ENCODE peak calls at places on chromosome 20, in seven cellular contexts. One of them, this sample, is unnamed.

GRCh38 chr20:5696011-5696559 is 54.1 kb upstream of the SHLD1 start:
- DNase-seq in tibial artery: peak; percentile 65
- DNase-seq in kidney: no peak
- DNase-seq in fibroblast of lung: peak; percentile 99
- DNase-seq in IMR-90: peak; percentile 99
- DNase-seq in endodermal cell: no peak
- DNase-seq in left ventricle myocardium inferior: no peak
- DNase-seq in this sample: no peak

GRCh38 chr20:17611540-17612286 is 41.8 kb downstream of the DSTN start:
- DNase-seq in IMR-90: no peak
- DNase-seq in left ventricle myocardium inferior: no peak
- DNase-seq in tibial artery: no peak
- DNase-seq in kidney: peak; percentile 81
- DNase-seq in fibroblast of lung: peak; percentile 18
- DNase-seq in endodermal cell: peak; percentile 61
- DNase-seq in this sample: peak; percentile 30

GRCh38 chr20:60132827-60133549 is 174.8 kb downstream of the CDH26 start:
- DNase-seq in fibroblast of lung: no peak
- DNase-seq in left ventricle myocardium inferior: no peak
- DNase-seq in endodermal cell: no peak
- DNase-seq in IMR-90: no peak
- DNase-seq in kidney: no peak
- DNase-seq in tibial artery: no peak
- DNase-seq in this sample: no peak

GRCh38 chr20:38926934-38927616 is 858 bp downstream of the FAM83D start:
- DNase-seq in kidney: no peak
- DNase-seq in left ventricle myocardium inferior: no peak
- DNase-seq in fibroblast of lung: peak; percentile 50
- DNase-seq in tibial artery: no peak
- DNase-seq in endodermal cell: no peak
- DNase-seq in IMR-90: peak; percentile 36
- DNase-seq in this sample: no peak

GRCh38 chr20:60203451-60203850 is 245.2 kb downstream of the CDH26 start:
- DNase-seq in tibial artery: no peak
- DNase-seq in IMR-90: no peak
- DNase-seq in left ventricle myocardium inferior: no peak
- DNase-seq in endodermal cell: no peak
- DNase-seq in kidney: no peak
- DNase-seq in fibroblast of lung: no peak
- DNase-seq in this sample: no peak

GRCh38 chr20:41095110-41095969 is 42.0 kb upstream of the PLCG1 start:
- DNase-seq in tibial artery: no peak
- DNase-seq in left ventricle myocardium inferior: peak; percentile 43
- DNase-seq in kidney: peak; percentile 81
- DNase-seq in IMR-90: peak; percentile 67
- DNase-seq in endodermal cell: peak; percentile 64
- DNase-seq in fibroblast of lung: peak; percentile 77
- DNase-seq in this sample: peak; percentile 63

GRCh38 chr20:37992802-37993538 is 40.3 kb downstream of the TTI1 start:
- DNase-seq in IMR-90: peak; percentile 78
- DNase-seq in endodermal cell: no peak
- DNase-seq in fibroblast of lung: peak; percentile 87
- DNase-seq in tibial artery: no peak
- DNase-seq in left ventricle myocardium inferior: peak; percentile 39
- DNase-seq in kidney: no peak
- DNase-seq in this sample: peak; percentile 15

GRCh38 chr20:56940466-56940865 is 311.4 kb downstream of the TFAP2C start:
- DNase-seq in left ventricle myocardium inferior: no peak
- DNase-seq in endodermal cell: no peak
- DNase-seq in kidney: no peak
- DNase-seq in fibroblast of lung: no peak
- DNase-seq in IMR-90: no peak
- DNase-seq in tibial artery: no peak
- DNase-seq in this sample: no peak

GRCh38 chr20:22402990-22403859 is 181.1 kb downstream of the FOXA2 start:
- DNase-seq in endodermal cell: peak; percentile 71
- DNase-seq in tibial artery: no peak
- DNase-seq in kidney: no peak
- DNase-seq in fibroblast of lung: no peak
- DNase-seq in IMR-90: no peak
- DNase-seq in left ventricle myocardium inferior: no peak
- DNase-seq in this sample: no peak

GRCh38 chr20:36573798-36574277 is 441 bp downstream of the TGIF2 start:
- DNase-seq in tibial artery: no peak
- DNase-seq in kidney: peak; percentile 86
- DNase-seq in endodermal cell: no peak
- DNase-seq in fibroblast of lung: no peak
- DNase-seq in IMR-90: no peak
- DNase-seq in left ventricle myocardium inferior: peak; percentile 43
- DNase-seq in this sample: peak; percentile 55

GRCh38 chr20:58069796-58070663 is 158.4 kb downstream of the ANKRD60 start:
- DNase-seq in endodermal cell: peak; percentile 24
- DNase-seq in left ventricle myocardium inferior: no peak
- DNase-seq in fibroblast of lung: no peak
- DNase-seq in IMR-90: no peak
- DNase-seq in kidney: no peak
- DNase-seq in tibial artery: peak; percentile 24
- DNase-seq in this sample: no peak

GRCh38 chr20:62900692-62901584 is 25.4 kb downstream of the DIDO1 start:
- DNase-seq in endodermal cell: peak; percentile 77
- DNase-seq in tibial artery: no peak
- DNase-seq in fibroblast of lung: no peak
- DNase-seq in left ventricle myocardium inferior: no peak
- DNase-seq in IMR-90: no peak
- DNase-seq in kidney: no peak
- DNase-seq in this sample: peak; percentile 55

GRCh38 chr20:539848-540247 is 3.7 kb downstream of the CSNK2A1 start:
- DNase-seq in fibroblast of lung: peak; percentile 41
- DNase-seq in kidney: no peak
- DNase-seq in left ventricle myocardium inferior: no peak
- DNase-seq in IMR-90: peak; percentile 49
- DNase-seq in endodermal cell: no peak
- DNase-seq in tibial artery: no peak
- DNase-seq in this sample: no peak

GRCh38 chr20:53161473-53161872 is 189.3 kb downstream of the TSHZ2 start:
- DNase-seq in endodermal cell: no peak
- DNase-seq in tibial artery: no peak
- DNase-seq in left ventricle myocardium inferior: no peak
- DNase-seq in kidney: no peak
- DNase-seq in fibroblast of lung: no peak
- DNase-seq in IMR-90: no peak
- DNase-seq in this sample: no peak

GRCh38 chr20:53159144-53159543 is 187.0 kb downstream of the TSHZ2 start:
- DNase-seq in IMR-90: no peak
- DNase-seq in endodermal cell: no peak
- DNase-seq in tibial artery: no peak
- DNase-seq in kidney: no peak
- DNase-seq in fibroblast of lung: peak; percentile 7
- DNase-seq in left ventricle myocardium inferior: no peak
- DNase-seq in this sample: no peak

GRCh38 chr20:53162251-53162835 is 190.2 kb downstream of the TSHZ2 start:
- DNase-seq in left ventricle myocardium inferior: peak; percentile 29
- DNase-seq in fibroblast of lung: peak; percentile 75
- DNase-seq in endodermal cell: peak; percentile 87
- DNase-seq in kidney: peak; percentile 73
- DNase-seq in tibial artery: no peak
- DNase-seq in IMR-90: peak; percentile 47
- DNase-seq in this sample: no peak

GRCh38 chr20:53163486-53163885 is 191.3 kb downstream of the TSHZ2 start:
- DNase-seq in tibial artery: no peak
- DNase-seq in fibroblast of lung: peak; percentile 39
- DNase-seq in kidney: no peak
- DNase-seq in endodermal cell: no peak
- DNase-seq in left ventricle myocardium inferior: no peak
- DNase-seq in IMR-90: peak; percentile 10
- DNase-seq in this sample: no peak

DNA sequence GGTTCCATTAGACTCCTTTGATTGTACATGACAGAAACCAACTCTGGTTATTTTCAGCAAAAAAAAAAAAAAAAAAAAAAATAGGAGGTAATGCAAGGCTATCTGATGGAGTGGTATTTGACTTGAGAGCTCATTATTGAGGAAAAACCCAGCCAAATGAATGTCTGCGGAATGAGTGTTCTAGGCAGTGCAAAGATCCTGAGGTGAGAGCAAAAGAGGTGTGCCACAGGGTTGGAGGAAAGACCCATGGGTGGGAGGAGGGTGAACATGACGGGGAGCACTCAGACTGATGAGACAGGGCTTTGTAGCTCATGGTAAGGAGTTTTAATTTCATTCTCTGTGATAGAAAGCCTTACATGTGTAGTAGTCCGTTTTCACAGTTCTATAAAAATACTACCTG is 188.9 kb downstream of the TSHZ2 start:
- DNase-seq in endodermal cell: no peak
- DNase-seq in kidney: no peak
- DNase-seq in fibroblast of lung: no peak
- DNase-seq in tibial artery: no peak
- DNase-seq in IMR-90: no peak
- DNase-seq in left ventricle myocardium inferior: no peak
- DNase-seq in this sample: no peak
- H3K27ac ChIP-seq in endodermal cell: no peak overlapping the region
- H3K27ac ChIP-seq in kidney: no peak overlapping the region
- H3K27ac ChIP-seq in fibroblast of lung: no peak overlapping the region
- H3K27ac ChIP-seq in tibial artery: no peak overlapping the region
- H3K27ac ChIP-seq in IMR-90: no peak overlapping the region
- H3K27ac ChIP-seq in left ventricle myocardium inferior: no peak overlapping the region
- H3K27ac ChIP-seq in this sample: no peak overlapping the region

GRCh38 chr20:8213270-8213669 is 81.2 kb downstream of the PLCB1 start:
- DNase-seq in tibial artery: no peak
- DNase-seq in left ventricle myocardium inferior: no peak
- DNase-seq in fibroblast of lung: no peak
- DNase-seq in IMR-90: no peak
- DNase-seq in kidney: no peak
- DNase-seq in endodermal cell: no peak
- DNase-seq in this sample: no peak

GRCh38 chr20:8212286-8212685 is 80.2 kb downstream of the PLCB1 start:
- DNase-seq in left ventricle myocardium inferior: no peak
- DNase-seq in fibroblast of lung: peak; percentile 45
- DNase-seq in kidney: no peak
- DNase-seq in IMR-90: peak; percentile 64
- DNase-seq in endodermal cell: no peak
- DNase-seq in tibial artery: no peak
- DNase-seq in this sample: no peak

GRCh38 chr20:8215516-8215915 is 83.5 kb downstream of the PLCB1 start:
- DNase-seq in endodermal cell: no peak
- DNase-seq in fibroblast of lung: peak; percentile 82
- DNase-seq in IMR-90: peak; percentile 83
- DNase-seq in left ventricle myocardium inferior: no peak
- DNase-seq in tibial artery: no peak
- DNase-seq in kidney: no peak
- DNase-seq in this sample: no peak

GRCh38 chr20:8216375-8217200 is 84.5 kb downstream of the PLCB1 start:
- DNase-seq in kidney: no peak
- DNase-seq in endodermal cell: no peak
- DNase-seq in fibroblast of lung: no peak
- DNase-seq in left ventricle myocardium inferior: no peak
- DNase-seq in tibial artery: no peak
- DNase-seq in IMR-90: no peak
- DNase-seq in this sample: no peak

DNA sequence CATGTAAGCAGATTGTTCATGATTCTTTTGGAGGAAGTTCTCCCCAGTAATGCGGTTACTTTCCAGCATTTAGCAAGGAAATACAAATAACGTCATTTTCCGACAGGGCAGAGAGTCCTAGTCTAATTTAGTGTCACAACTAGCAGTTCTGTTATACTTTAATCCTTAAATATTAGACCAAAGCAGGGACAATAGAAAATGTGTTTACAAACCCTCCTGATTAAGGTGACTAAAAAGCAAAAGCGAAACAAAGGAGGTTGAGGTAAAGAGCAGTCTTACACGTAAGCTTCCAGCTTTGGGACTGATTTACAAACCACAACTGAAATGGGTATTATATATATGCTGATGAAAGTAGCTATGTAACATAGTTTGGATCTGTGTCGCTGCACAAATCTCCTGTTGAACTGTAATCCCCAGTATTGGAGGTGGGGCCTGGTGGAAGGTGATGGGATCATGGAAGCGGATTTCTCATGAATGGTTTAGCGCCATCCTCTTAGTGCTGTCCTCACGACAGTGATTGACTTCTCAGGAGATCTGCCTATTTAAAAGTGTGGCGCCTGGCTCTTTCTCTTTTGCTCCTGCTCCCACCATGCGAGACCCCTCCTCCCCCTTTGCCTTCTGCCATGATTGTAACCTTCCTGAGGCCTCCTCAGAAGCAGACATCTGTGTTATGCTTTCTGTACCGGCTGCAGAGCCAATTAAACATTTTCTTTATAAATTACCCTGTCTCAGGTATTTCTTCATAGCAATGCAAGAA is 81.9 kb downstream of the PLCB1 start:
- DNase-seq in IMR-90: no peak
- DNase-seq in left ventricle myocardium inferior: no peak
- DNase-seq in kidney: no peak
- DNase-seq in fibroblast of lung: no peak
- DNase-seq in endodermal cell: no peak
- DNase-seq in tibial artery: no peak
- DNase-seq in this sample: peak; percentile 20
- H3K27ac ChIP-seq in IMR-90: no peak overlapping the region
- H3K27ac ChIP-seq in left ventricle myocardium inferior: peak overlapping the region; percentile 76
- H3K27ac ChIP-seq in kidney: peak overlapping the region; percentile 37
- H3K27ac ChIP-seq in fibroblast of lung: no peak overlapping the region
- H3K27ac ChIP-seq in endodermal cell: no peak overlapping the region
- H3K27ac ChIP-seq in tibial artery: no peak overlapping the region
- H3K27ac ChIP-seq in this sample: peak overlapping the region; percentile 12

GRCh38 chr20:32485126-32485769 is 99.9 kb downstream of the NOL4L start:
- DNase-seq in fibroblast of lung: peak; percentile 87
- DNase-seq in tibial artery: peak; percentile 82
- DNase-seq in left ventricle myocardium inferior: peak; percentile 77
- DNase-seq in IMR-90: peak; percentile 83
- DNase-seq in endodermal cell: peak; percentile 87
- DNase-seq in kidney: peak; percentile 85
- DNase-seq in this sample: peak; percentile 93
- H3K27ac ChIP-seq in fibroblast of lung: peak overlapping the region; percentile 4
- H3K27ac ChIP-seq in tibial artery: peak overlapping the region; percentile 38
- H3K27ac ChIP-seq in left ventricle myocardium inferior: peak overlapping the region; percentile 88
- H3K27ac ChIP-seq in IMR-90: peak overlapping the region; percentile 64
- H3K27ac ChIP-seq in endodermal cell: peak overlapping the region; percentile 96
- H3K27ac ChIP-seq in kidney: peak overlapping the region; percentile 12
- H3K27ac ChIP-seq in this sample: peak overlapping the region; percentile 67

DNA sequence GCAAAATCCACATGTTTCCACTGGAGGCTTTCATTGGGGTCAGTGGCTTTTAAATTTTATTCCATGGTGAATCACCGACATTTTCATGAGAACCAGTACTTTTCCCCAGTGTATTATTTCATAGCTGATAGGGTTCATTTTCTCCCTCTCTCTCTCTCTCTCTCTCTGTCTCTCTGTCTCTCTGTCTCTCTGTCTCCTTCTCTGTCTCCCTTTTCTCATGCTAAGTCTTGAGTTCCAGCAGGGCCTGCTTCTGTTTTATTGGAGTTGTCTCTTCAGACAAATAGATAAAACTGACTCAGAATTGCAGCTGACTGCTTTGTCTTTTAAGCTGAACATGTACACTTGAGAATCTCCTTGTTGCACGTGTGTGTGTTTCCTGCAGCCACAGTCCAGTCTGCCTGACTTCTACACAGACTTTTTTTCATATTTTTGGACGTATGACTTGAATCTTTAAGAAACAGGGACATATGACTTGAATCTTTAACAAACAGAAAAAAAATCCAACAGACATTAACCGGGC is 71.6 kb downstream of the JAG1 start:
- DNase-seq in IMR-90: no peak
- DNase-seq in fibroblast of lung: peak; percentile 44
- DNase-seq in endodermal cell: no peak
- DNase-seq in tibial artery: no peak
- DNase-seq in kidney: no peak
- DNase-seq in left ventricle myocardium inferior: no peak
- DNase-seq in this sample: no peak
- H3K27ac ChIP-seq in IMR-90: no peak overlapping the region
- H3K27ac ChIP-seq in fibroblast of lung: no peak overlapping the region
- H3K27ac ChIP-seq in endodermal cell: no peak overlapping the region
- H3K27ac ChIP-seq in tibial artery: peak overlapping the region; percentile 88
- H3K27ac ChIP-seq in kidney: no peak overlapping the region
- H3K27ac ChIP-seq in left ventricle myocardium inferior: peak overlapping the region; percentile 80
- H3K27ac ChIP-seq in this sample: no peak overlapping the region

GRCh38 chr20:33518071-33518470 is 28.2 kb downstream of the CBFA2T2 start:
- DNase-seq in kidney: no peak
- DNase-seq in endodermal cell: no peak
- DNase-seq in tibial artery: no peak
- DNase-seq in left ventricle myocardium inferior: no peak
- DNase-seq in IMR-90: peak; percentile 75
- DNase-seq in fibroblast of lung: peak; percentile 47
- DNase-seq in this sample: no peak
- H3K27ac ChIP-seq in kidney: peak overlapping the region; percentile 43
- H3K27ac ChIP-seq in endodermal cell: no peak overlapping the region
- H3K27ac ChIP-seq in tibial artery: no peak overlapping the region
- H3K27ac ChIP-seq in left ventricle myocardium inferior: no peak overlapping the region
- H3K27ac ChIP-seq in IMR-90: peak overlapping the region; percentile 63
- H3K27ac ChIP-seq in fibroblast of lung: peak overlapping the region; percentile 23
- H3K27ac ChIP-seq in this sample: no peak overlapping the region